ENCODE peak calls at places on chromosomes 4 and X, in four cellular contexts. U, V, X and I are unnamed samples. For H3K27me3, the result is how much of the 10 kb centered on the place peaks cover.

GRCh38 chr4:172142331-172142738 is 329.1 kb downstream of the GALNTL6 start:
- DNase-seq in X (no peak), V (no peak), U (no peak), I (peak)

GRCh38 chr4:4858527-4858926 is 938 bp upstream of the MSX1 start:
- DNase-seq in X (no peak), U (no peak), V (no peak), I (no peak)

GRCh38 chr4:152369903-152370296 is 166.0 kb downstream of the FBXW7 start:
- DNase-seq in V (no peak), X (no peak), U (no peak), I (peak)

GRCh38 chr4:70705146-70705855 is 16.5 kb upstream of the RUFY3 start:
- DNase-seq in V (no peak), X (peak), U (peak), I (peak)

GRCh38 chrX:47623540-47624027 is 3.9 kb upstream of the SYN1 start:
- DNase-seq in X (peak), V (no peak), U (no peak), I (peak)

GRCh38 chr4:41750158-41750623 is 1.7 kb upstream of the PHOX2B start:
- DNase-seq in U (no peak), V (no peak), X (no peak), I (no peak)

GRCh38 chrX:30570505-30570904 is 7.1 kb downstream of the TASL start:
- DNase-seq in X (peak), V (no peak), U (peak), I (peak)

GRCh38 chr4:159497961-159498360 is 395.1 kb downstream of the RAPGEF2 start:
- DNase-seq in V (no peak), U (no peak), X (no peak), I (no peak)

GRCh38 chr4:187204389-187204920 is 480.8 kb upstream of the FAT1 start:
- DNase-seq in U (no peak), V (no peak), X (peak), I (peak)

DNA sequence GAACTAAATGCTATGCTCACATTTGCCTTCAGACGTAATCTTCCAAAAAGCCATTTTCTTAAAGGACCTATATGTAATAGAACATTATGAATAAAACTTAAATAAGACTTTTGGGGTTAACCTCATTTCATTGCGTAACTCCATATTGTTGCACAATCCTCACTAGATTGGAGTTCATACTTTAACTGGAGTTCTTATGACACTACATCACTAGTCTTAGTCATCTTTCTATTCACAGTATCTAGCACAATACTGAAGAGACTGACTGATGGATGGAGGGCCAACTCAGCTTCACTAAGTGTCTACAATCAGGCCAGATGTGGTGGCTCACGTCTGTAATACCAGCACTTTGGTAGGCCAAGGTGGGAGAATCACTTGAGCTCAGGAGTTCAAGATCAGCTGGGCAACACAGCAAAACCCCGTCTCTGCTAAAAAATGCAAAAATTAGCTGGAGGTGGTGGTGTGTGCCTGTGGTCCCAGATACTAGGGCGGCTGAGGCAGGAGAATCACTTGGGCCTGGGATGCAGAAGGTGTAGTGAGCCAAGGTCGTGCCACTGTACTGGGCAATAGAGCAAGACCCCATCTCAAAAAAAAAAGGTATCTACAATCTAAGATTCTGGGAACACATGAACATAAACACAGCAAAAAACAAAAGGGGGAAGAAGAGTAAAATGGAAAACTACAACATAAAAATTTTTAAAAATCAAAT is 80.8 kb upstream of the MAB21L2 start:
- DNase-seq in X (no peak), V (no peak), U (no peak), I (peak)
- TF ChIP-seq BHLHE40 in X (no peak), V (no peak), U (no peak), I (no peak)

DNA sequence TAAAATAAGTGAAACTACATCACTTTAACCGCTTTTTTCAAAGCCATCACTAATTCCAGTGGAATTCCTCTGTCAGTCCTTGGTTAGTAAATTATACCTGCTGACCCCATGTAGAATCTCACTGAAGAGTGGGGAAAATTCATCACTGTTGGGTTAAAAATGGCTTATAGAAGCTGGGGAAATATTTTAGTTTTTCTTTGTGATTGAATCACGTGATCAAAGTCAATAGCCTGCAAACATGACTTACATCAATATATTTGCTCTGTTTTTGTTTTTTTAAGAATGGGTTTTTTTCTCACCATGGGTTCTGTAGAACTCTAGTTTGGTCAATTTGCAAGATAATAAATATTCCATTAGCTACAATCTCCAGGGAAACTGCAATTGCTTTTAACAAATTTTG is 445.2 kb upstream of the FAM47C start:
- DNase-seq in V (no peak), U (no peak), X (no peak), I (no peak)
- H3K27me3 ChIP-seq in V (under half), U (under half), X (under half), I (under half)

DNA sequence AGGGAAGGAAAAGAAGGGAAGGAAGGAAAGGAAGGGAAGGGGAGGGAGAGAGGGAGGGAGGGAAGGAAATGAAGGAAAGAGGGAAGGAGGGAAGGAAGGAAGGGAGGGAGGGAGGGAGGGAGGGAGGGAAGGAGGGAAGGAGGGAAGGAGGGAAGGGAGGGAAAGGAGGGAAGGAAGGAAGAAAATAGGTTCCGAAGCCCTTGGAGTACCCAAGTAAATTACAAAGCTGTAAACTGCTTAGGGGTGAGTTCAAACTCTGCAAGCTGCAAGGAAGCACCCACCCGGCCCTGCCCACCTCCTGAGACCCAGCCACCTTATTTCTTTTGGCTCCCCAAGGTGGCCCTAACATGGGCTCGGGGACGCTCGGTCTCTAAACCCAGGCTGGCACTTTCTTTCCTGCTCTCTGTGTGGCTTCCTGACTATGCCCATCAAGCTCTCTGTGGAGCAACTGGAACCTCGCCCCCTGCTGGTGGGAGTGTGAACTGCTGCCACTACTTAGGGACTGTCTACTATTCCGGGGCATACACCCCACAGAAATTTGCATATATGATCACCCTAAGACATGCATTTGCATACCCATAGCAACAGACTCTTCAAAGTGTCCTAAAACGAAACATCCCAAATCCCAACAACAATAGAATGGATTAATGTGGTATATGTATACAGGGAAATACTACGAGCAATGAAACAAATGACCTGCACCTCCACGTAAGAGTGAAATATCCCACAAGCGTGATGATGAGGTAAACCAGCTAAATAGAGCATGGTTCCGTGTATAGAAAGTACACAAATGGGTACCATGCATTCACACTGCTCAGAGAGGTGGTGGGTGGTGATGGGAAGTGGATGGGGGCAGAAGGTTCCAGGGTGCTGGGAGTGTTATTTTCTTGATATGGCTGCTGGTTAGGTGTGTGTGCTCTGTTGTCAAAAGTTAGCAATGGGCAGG is 151.7 kb upstream of the TBL1X start:
- DNase-seq in X (peak), V (no peak), U (peak), I (no peak)
- TF ChIP-seq BHLHE40 in X (no peak), V (no peak), U (no peak), I (no peak)

DNA sequence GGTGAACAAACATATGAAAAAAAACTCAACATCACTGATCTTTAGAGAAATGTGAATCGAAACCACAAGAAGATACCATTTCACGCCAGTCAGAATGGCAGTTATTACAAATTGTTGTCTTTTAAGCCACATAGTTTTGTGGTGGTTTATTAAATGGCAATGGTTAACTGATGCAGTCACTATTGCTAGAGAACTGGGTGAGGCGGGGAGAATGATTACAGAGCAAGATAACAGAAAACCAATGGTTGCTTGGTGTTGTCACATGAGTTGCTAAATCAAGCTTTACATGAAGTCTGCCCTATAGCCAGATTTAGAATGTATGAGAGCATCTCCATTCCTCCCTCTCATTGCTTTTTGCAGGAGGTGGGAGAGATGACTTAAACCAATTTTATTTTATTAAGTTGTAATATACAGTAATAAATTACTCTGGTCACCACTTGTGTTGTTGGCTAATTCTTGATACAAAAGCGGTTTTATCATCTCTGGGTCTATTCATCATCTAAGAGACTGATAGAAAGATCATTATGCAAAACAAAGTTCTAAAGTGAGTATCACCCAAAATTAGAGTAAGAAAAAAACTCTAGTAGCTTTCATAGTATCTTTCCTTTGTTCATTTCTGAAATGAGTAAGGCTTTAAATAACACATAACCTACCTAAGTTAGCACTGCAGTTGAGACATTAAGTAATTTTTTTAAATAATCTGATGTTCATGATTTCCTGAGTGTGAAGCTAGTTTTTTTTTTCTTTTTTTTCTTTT is 859.5 kb downstream of the STIM2 start:
- DNase-seq in X (no peak), V (peak), U (no peak), I (no peak)
- H3K27me3 ChIP-seq in X (under half), V (under half), U (under half), I (under half)

GRCh38 chrX:71599965-71600364 is 18.3 kb downstream of the CXCR3 start:
- DNase-seq in V (no peak), X (no peak), U (no peak), I (no peak)

GRCh38 chrX:71604796-71605568 is 13.3 kb downstream of the CXCR3 start:
- DNase-seq in U (no peak), V (no peak), X (no peak), I (no peak)

GRCh38 chrX:71604141-71604540 is 14.2 kb downstream of the CXCR3 start:
- DNase-seq in X (no peak), V (no peak), U (no peak), I (peak)

GRCh38 chrX:71606536-71607216 is 11.6 kb downstream of the CXCR3 start:
- DNase-seq in X (no peak), U (no peak), V (no peak), I (no peak)

GRCh38 chrX:71603618-71604017 is 14.7 kb downstream of the CXCR3 start:
- DNase-seq in V (no peak), U (no peak), X (no peak), I (peak)
- TF ChIP-seq BHLHE40 in V (no peak), U (no peak), X (no peak), I (no peak)

DNA sequence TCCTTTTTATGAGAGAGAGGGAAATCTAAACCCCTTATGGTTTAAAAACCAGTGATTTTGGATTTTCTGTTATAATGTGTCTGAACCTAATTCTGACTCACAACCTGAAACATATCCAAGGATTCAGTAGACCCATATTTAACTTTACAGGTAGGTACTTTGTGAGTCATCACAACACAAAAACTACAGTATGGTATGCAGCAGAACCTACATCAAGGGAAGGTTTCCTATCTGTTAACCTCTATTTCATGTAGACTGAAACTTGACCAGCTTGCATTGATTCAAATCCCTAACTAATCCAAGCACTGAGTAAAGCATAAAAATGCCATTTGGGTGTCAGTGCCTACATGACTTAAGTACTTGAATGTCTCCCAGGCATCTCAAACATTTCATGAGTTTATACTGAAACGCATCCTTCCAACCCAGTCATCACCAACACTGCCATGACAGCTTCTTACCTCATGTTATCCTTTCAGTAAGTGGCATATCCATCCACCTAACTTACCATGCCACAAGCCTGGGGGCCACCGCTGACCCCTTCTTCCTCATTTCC is 4.3 kb upstream of the ARHGAP10 start:
- DNase-seq in V (no peak), X (no peak), U (no peak), I (peak)
- H3K27me3 ChIP-seq in V (under half), X (under half), U (under half), I (under half)

GRCh38 chrX:106608016-106608415 is 3.8 kb upstream of the RADX start:
- DNase-seq in X (no peak), U (no peak), V (no peak), I (no peak)
- TF ChIP-seq BHLHE40 in X (no peak), U (no peak), V (no peak), I (no peak)

GRCh38 chr4:186108391-186108790 is 3.9 kb downstream of the FAM149A start:
- DNase-seq in X (no peak), V (no peak), U (no peak), I (no peak)
- H3K27me3 ChIP-seq in X (under half), V (under half), U (under half), I (under half)